ENCODE peak calls at places on chromosomes 5 and 9, in eight cellular contexts. B, C, G, P, W, H, J and V are unnamed samples. For H3K4me1, the result is how much of the 10 kb centered on the place peaks cover.

GRCh38 chr5:171755354-171755821 is 30.2 kb upstream of the SMIM23 start:
- DNase-seq in H (peak), B (no peak), G (no peak), C (no peak), J (no peak), W (no peak), P (no peak), V (no peak)

GRCh38 chr5:79961731-79962579 is 29.1 kb downstream of the MTX3 start:
- DNase-seq in B (no peak), W (peak), C (no peak), J (no peak), P (no peak), G (no peak), H (no peak), V (no peak)

GRCh38 chr5:95967236-95967635 is 5.6 kb upstream of the ELL2 start:
- DNase-seq in C (no peak), W (no peak), J (no peak), G (no peak), B (no peak), H (no peak), P (no peak), V (no peak)

GRCh38 chr5:14869286-14870164 is 2.1 kb downstream of the ANKH start:
- DNase-seq in H (no peak), J (no peak), C (no peak), P (no peak), G (no peak), W (no peak), B (no peak), V (no peak)

GRCh38 chr5:161400583-161400982 is 145.9 kb downstream of the GABRB2 start:
- DNase-seq in J (no peak), B (no peak), H (no peak), C (no peak), W (no peak), G (no peak), P (no peak), V (no peak)

GRCh38 chr9:3894764-3895163 is 369.0 kb upstream of the RFX3 start:
- DNase-seq in G (no peak), B (no peak), W (no peak), J (no peak), H (no peak), C (no peak), P (no peak), V (no peak)

GRCh38 chr9:137820161-137820855 is 57.3 kb upstream of the CACNA1B start:
- DNase-seq in B (no peak), C (no peak), H (no peak), G (no peak), P (no peak), W (no peak), J (no peak), V (no peak)

GRCh38 chr9:137982132-137982666 is 104.6 kb downstream of the CACNA1B start:
- DNase-seq in G (no peak), C (no peak), H (no peak), B (peak), W (no peak), P (no peak), J (no peak), V (no peak)

GRCh38 chr9:129613520-129614175 is 7.3 kb downstream of the C9orf50 start:
- DNase-seq in C (no peak), H (no peak), B (no peak), G (no peak), J (no peak), W (peak), P (no peak), V (no peak)

GRCh38 chr9:95852059-95853032 is 23.1 kb upstream of the ERCC6L2 start:
- DNase-seq in G (peak), J (no peak), B (no peak), P (peak), H (no peak), C (peak), W (no peak), V (no peak)

GRCh38 chr5:3139596-3139995 is 388.1 kb upstream of the IRX2 start:
- DNase-seq in B (no peak), W (no peak), J (no peak), P (no peak), G (no peak), C (no peak), H (no peak), V (no peak)

GRCh38 chr5:63820557-63820956 is 141.7 kb downstream of the HTR1A start:
- DNase-seq in C (no peak), P (no peak), H (no peak), G (no peak), J (no peak), B (no peak), W (no peak), V (no peak)

GRCh38 chr5:12330381-12330780 is 426.1 kb upstream of the CTNND2 start:
- DNase-seq in J (no peak), W (no peak), H (no peak), P (no peak), G (no peak), B (no peak), C (no peak), V (peak)

GRCh38 chr9:76651114-76651697 is 113.0 kb upstream of the PCA3 start:
- DNase-seq in C (peak), W (no peak), G (no peak), J (no peak), P (no peak), B (no peak), H (no peak), V (no peak)

GRCh38 chr9:109771796-109772525 is 8.0 kb upstream of the PALM2AKAP2 start:
- DNase-seq in C (no peak), J (no peak), G (no peak), P (no peak), H (no peak), W (no peak), B (no peak), V (no peak)

GRCh38 chr5:83711982-83712601 is 8.6 kb downstream of the HAPLN1 start:
- DNase-seq in C (peak), H (peak), W (peak), B (no peak), P (peak), J (no peak), G (no peak), V (peak)

GRCh38 chr9:96462538-96462937 is 12.6 kb downstream of the HABP4 start:
- DNase-seq in B (no peak), H (no peak), P (no peak), G (no peak), J (no peak), C (no peak), W (no peak), V (peak)

GRCh38 chr5:172481011-172481410 is 26.7 kb upstream of the SH3PXD2B start:
- DNase-seq in G (no peak), J (no peak), P (no peak), H (peak), B (no peak), C (no peak), W (no peak), V (no peak)

GRCh38 chr5:4762316-4762715 is 377.8 kb upstream of the ADAMTS16 start:
- DNase-seq in C (no peak), W (no peak), P (no peak), G (no peak), B (no peak), J (no peak), H (no peak), V (no peak)

GRCh38 chr5:10567781-10568321 is 4.0 kb downstream of the ANKRD33B start:
- DNase-seq in P (no peak), B (no peak), J (no peak), G (no peak), C (no peak), H (no peak), W (no peak), V (no peak)

GRCh38 chr9:126955806-126956205 is 41.2 kb downstream of the RALGPS1 start:
- DNase-seq in C (no peak), W (no peak), P (peak), B (no peak), J (no peak), H (peak), G (no peak), V (no peak)

GRCh38 chr5:96661101-96661840 is 905 bp upstream of the CAST start:
- DNase-seq in P (no peak), J (no peak), G (peak), H (no peak), C (peak), W (peak), B (no peak), V (peak)

GRCh38 chr9:111948958-111949357 is 52.3 kb downstream of the UGCG start:
- DNase-seq in W (no peak), B (no peak), J (no peak), H (no peak), P (no peak), C (no peak), G (no peak), V (no peak)

GRCh38 chr5:140165101-140165920 is 9.7 kb upstream of the CYSTM1 start:
- DNase-seq in B (no peak), W (no peak), H (no peak), G (no peak), C (peak), J (no peak), P (peak), V (no peak)

GRCh38 chr5:148290271-148291195 is 21.7 kb upstream of the SPINK7 start:
- DNase-seq in J (no peak), W (peak), C (peak), P (no peak), G (no peak), B (peak), H (peak), V (peak)

GRCh38 chr5:135185461-135186075 is 151.5 kb upstream of the PITX1 start:
- DNase-seq in C (no peak), W (no peak), B (no peak), P (no peak), H (no peak), J (no peak), G (no peak), V (peak)

GRCh38 chr5:179193746-179194145 is 133.6 kb downstream of the ZNF354C start:
- DNase-seq in G (no peak), B (no peak), W (no peak), C (no peak), H (no peak), P (no peak), J (no peak), V (no peak)

GRCh38 chr5:102742215-102742614 is 12.9 kb upstream of the PAM start:
- DNase-seq in W (no peak), C (no peak), H (no peak), B (no peak), P (no peak), J (no peak), G (no peak), V (peak)

GRCh38 chr5:171808951-171809350 is 23.3 kb downstream of the SMIM23 start:
- DNase-seq in H (no peak), C (no peak), J (no peak), P (no peak), G (no peak), W (no peak), B (no peak), V (no peak)

GRCh38 chr5:107467137-107467932 is 203.4 kb downstream of the EFNA5 start:
- DNase-seq in H (no peak), C (peak), G (no peak), B (no peak), P (no peak), W (no peak), J (no peak), V (no peak)

GRCh38 chr9:27426717-27427645 is 97.1 kb upstream of the IFNK start:
- DNase-seq in H (no peak), W (no peak), B (no peak), P (no peak), G (no peak), C (no peak), J (peak), V (peak)

GRCh38 chr9:79360387-79361347 is 211.1 kb upstream of the TLE4 start:
- DNase-seq in C (peak), B (no peak), G (no peak), P (no peak), H (no peak), W (no peak), J (peak), V (peak)

GRCh38 chr5:141392429-141393198 is at the start of gene PCDHGA8:
- DNase-seq in P (no peak), C (no peak), W (no peak), J (no peak), B (peak), H (no peak), G (no peak), V (no peak)

GRCh38 chr5:157187046-157187754 is 6.6 kb downstream of the ITK start:
- DNase-seq in B (no peak), J (no peak), P (no peak), W (no peak), G (no peak), C (no peak), H (no peak), V (peak)

GRCh38 chr9:95749493-95749892 is 126.0 kb upstream of the ERCC6L2 start:
- DNase-seq in H (no peak), J (no peak), B (no peak), P (no peak), C (no peak), W (no peak), G (no peak), V (no peak)

GRCh38 chr5:144125163-144125726 is 45.2 kb downstream of the YIPF5 start:
- DNase-seq in P (no peak), J (no peak), G (no peak), B (no peak), H (no peak), C (no peak), W (no peak), V (peak)

GRCh38 chr5:95261369-95262175 is 23.3 kb downstream of the MCTP1 start:
- DNase-seq in W (no peak), B (no peak), G (no peak), P (no peak), H (peak), J (no peak), C (peak), V (peak)

DNA sequence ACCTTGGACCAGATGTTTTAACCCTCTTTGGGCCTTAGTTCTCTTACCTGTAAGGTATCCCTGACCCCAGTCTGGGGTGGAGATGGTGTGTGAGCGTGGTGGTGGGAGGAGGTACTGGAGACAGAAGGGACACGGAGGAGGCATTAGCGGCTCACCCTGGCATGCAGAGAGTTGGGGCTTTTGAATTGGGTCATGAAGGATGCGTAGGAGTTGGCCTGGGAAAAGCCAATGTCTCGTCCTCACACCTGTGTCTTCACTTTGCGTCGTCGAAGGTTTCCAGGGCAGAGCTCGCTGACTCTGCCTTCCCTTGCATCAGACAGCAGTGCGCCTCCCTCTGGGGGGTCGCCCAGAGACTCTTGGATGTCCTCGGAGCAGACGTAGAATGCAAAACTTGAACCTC is 11.2 kb downstream of the RXRA start:
- DNase-seq in B (no peak), J (no peak), C (no peak), H (no peak), P (no peak), W (no peak), G (no peak), V (no peak)
- H3K4me1 ChIP-seq in B (under half), J (under half), C (under half), H (half or more), P (half or more), W (half or more), G (under half), V (under half)

GRCh38 chr5:126335871-126336270 is 87.3 kb upstream of the GRAMD2B start:
- DNase-seq in H (no peak), G (no peak), J (no peak), W (no peak), B (no peak), C (no peak), P (no peak), V (no peak)

GRCh38 chr5:126341906-126342625 is 81.1 kb upstream of the GRAMD2B start:
- DNase-seq in H (no peak), P (no peak), C (no peak), B (no peak), G (no peak), W (no peak), J (no peak), V (no peak)

GRCh38 chr5:126338516-126339153 is 84.6 kb upstream of the GRAMD2B start:
- DNase-seq in H (no peak), P (no peak), C (no peak), B (no peak), W (no peak), J (no peak), G (no peak), V (no peak)

GRCh38 chr5:126334755-126335154 is 88.5 kb upstream of the GRAMD2B start:
- DNase-seq in J (no peak), C (no peak), B (no peak), H (no peak), P (no peak), G (no peak), W (no peak), V (no peak)

DNA sequence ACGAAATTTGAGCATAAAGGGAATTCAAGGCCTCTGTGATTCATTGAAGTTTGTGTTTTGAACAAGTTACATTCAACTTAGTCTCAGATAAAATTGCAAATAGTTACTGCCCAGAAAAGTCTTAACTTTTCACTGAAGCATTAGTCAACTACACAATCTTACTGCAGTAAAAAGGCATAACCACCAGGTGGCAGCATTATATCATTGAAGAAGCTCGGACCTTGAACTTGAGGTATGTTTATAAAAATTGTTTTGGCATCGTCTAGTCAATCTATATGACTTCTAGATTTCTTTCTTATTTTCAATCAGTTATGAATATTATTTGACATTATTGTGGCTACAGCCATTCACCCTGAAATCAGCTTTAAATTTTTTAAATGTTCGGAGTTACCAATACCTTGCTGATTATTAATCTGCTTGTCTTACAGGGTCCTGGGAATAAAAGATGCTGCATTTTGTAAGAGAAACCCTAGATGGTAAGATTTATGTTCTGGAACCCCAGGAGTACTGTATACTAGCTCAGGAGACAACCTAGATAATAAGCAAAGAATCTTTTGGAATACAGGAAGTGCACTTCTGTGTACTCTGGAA is 83.9 kb upstream of the GRAMD2B start:
- DNase-seq in J (no peak), G (no peak), B (peak), H (peak), W (peak), C (peak), P (peak), V (peak)
- TF ChIP-seq POLR2AphosphoS5 in J (no peak), G (no peak), B (no peak), H (no peak), W (no peak), C (no peak), P (no peak), V (no peak)

GRCh38 chr5:67093259-67093658 is 103.3 kb downstream of the CD180 start:
- DNase-seq in H (peak), G (no peak), B (no peak), P (no peak), W (no peak), J (no peak), C (no peak), V (no peak)

GRCh38 chr5:67090040-67090439 is 106.6 kb downstream of the CD180 start:
- DNase-seq in G (no peak), J (no peak), B (no peak), P (no peak), C (no peak), W (no peak), H (no peak), V (no peak)

GRCh38 chr5:67094476-67095300 is 101.9 kb downstream of the CD180 start:
- DNase-seq in W (no peak), P (no peak), B (no peak), H (peak), J (no peak), G (no peak), C (peak), V (peak)

GRCh38 chr5:67090593-67090992 is 106.0 kb downstream of the CD180 start:
- DNase-seq in J (no peak), H (no peak), P (no peak), W (no peak), G (no peak), B (no peak), C (no peak), V (no peak)

GRCh38 chr5:67092447-67093023 is 104.1 kb downstream of the CD180 start:
- DNase-seq in C (no peak), J (no peak), W (no peak), G (no peak), B (no peak), P (no peak), H (no peak), V (no peak)
- H3K4me2 ChIP-seq in C (no peak), J (no peak), W (no peak), G (no peak), B (no peak), P (no peak), H (no peak), V (no peak)

GRCh38 chr5:177542816-177543472 is 11.4 kb downstream of the FAM193B start:
- DNase-seq in G (no peak), H (no peak), C (no peak), W (no peak), B (no peak), J (no peak), P (no peak), V (no peak)
- H3K4me1 ChIP-seq in G (under half), H (under half), C (under half), W (under half), B (under half), J (under half), P (under half), V (under half)

GRCh38 chr5:124162782-124163532 is 583.5 kb downstream of the ZNF608 start:
- DNase-seq in P (no peak), C (peak), B (no peak), W (no peak), H (peak), G (no peak), J (no peak), V (no peak)
- TF ChIP-seq POLR2AphosphoS5 in P (no peak), C (no peak), B (no peak), W (no peak), H (no peak), G (no peak), J (no peak), V (no peak)

DNA sequence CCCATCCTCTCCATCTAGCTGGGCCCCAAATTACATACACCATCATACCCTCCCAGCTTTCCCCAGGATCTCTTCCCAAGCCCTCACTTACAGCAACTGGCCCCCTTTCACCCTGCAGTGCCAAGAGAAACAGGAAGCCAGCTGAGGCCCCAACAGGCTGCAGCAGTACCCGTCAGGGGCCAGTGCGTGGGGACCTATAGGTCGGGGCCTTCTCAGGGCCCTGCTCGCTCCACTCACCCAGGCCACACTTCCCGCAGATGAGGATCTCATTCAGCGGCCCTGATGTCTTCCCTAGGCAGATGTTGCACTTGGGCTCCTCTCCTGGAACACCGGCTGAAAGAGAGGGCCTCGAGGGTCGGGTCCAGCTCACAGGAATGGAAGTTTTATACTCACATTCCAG is 6.8 kb downstream of the PHF19 start:
- DNase-seq in P (no peak), B (no peak), J (no peak), C (peak), H (no peak), G (no peak), W (no peak), V (no peak)
- H3K4me2 ChIP-seq in P (no peak), B (no peak), J (no peak), C (no peak), H (no peak), G (no peak), W (no peak), V (no peak)